ENCODE peak calls at places on chromosomes 4 and X, in seven cellular contexts. C, A, O, F, P, U and Z are unnamed samples.

GRCh38 chrX:112147206-112147605 is 64.6 kb upstream of the TRPC5 start:
- DNase-seq in C (no peak), F (no peak), A (no peak), U (no peak), O (peak; percentile 0), P (no peak), Z (no peak)

GRCh38 chr4:102387552-102388150 is 42.4 kb upstream of the SLC39A8 start:
- DNase-seq in P (no peak), F (no peak), U (no peak), O (no peak), C (no peak), A (no peak), Z (no peak)

GRCh38 chr4:11769425-11769824 is 340.7 kb upstream of the HS3ST1 start:
- DNase-seq in O (no peak), U (no peak), A (no peak), C (no peak), F (no peak), P (no peak), Z (no peak)

GRCh38 chr4:104394409-104394813 is 100.3 kb downstream of the CXXC4 start:
- DNase-seq in F (peak; percentile 71), U (no peak), O (no peak), A (no peak), P (no peak), C (no peak), Z (no peak)

GRCh38 chr4:109424093-109424818 is 9.4 kb upstream of the SEC24B start:
- DNase-seq in U (no peak), C (no peak), F (no peak), P (no peak), A (no peak), O (no peak), Z (no peak)

GRCh38 chrX:10050481-10050880 is 83.3 kb downstream of the CLDN34 start:
- DNase-seq in O (no peak), F (no peak), C (no peak), A (no peak), U (no peak), P (no peak), Z (no peak)

GRCh38 chr4:120839624-120839973 is 82.9 kb downstream of the PRDM5 start:
- DNase-seq in O (no peak), C (no peak), A (no peak), P (no peak), F (no peak), U (no peak), Z (no peak)

GRCh38 chrX:131747173-131747572 is 203.3 kb downstream of the OR13H1 start:
- DNase-seq in O (peak; percentile 92), U (no peak), F (peak; percentile 65), A (peak; percentile 66), P (peak; percentile 89), C (peak; percentile 71), Z (no peak)

GRCh38 chrX:346034-346813 is 27.6 kb upstream of the GTPBP6 start:
- DNase-seq in O (no peak), U (no peak), A (peak; percentile 45), F (no peak), C (no peak), P (no peak), Z (no peak)

GRCh38 chrX:72351606-72352338 is 46.1 kb upstream of the CITED1 start:
- DNase-seq in A (no peak), P (peak; percentile 45), F (no peak), O (peak; percentile 10), C (no peak), U (no peak), Z (no peak)

GRCh38 chr4:169070071-169070894 is 60.2 kb upstream of the CBR4 start:
- DNase-seq in C (no peak), F (peak; percentile 89), P (peak; percentile 88), U (no peak), O (peak; percentile 57), A (no peak), Z (no peak)

GRCh38 chrX:117458243-117458968 is 658.2 kb downstream of the KLHL13 start:
- DNase-seq in P (no peak), F (no peak), C (no peak), A (no peak), O (no peak), U (no peak), Z (no peak)

GRCh38 chr4:86091201-86091600 is 268.7 kb downstream of the MAPK10 start:
- DNase-seq in F (no peak), P (no peak), C (no peak), U (no peak), O (no peak), A (no peak), Z (no peak)

GRCh38 chr4:76199664-76200211 is 13.9 kb downstream of the SCARB2 start:
- DNase-seq in A (no peak), U (peak; percentile 33), O (peak; percentile 38), F (no peak), C (peak; percentile 39), P (no peak), Z (no peak)

GRCh38 chr4:5992171-5993062 is 25.8 kb downstream of the C4orf50 start:
- DNase-seq in U (no peak), A (peak; percentile 38), F (no peak), O (no peak), C (no peak), P (no peak), Z (no peak)

GRCh38 chrX:10240918-10241317 is 84.1 kb downstream of the CLCN4 start:
- DNase-seq in P (peak; percentile 67), U (no peak), C (no peak), A (no peak), F (no peak), O (peak; percentile 69), Z (no peak)

GRCh38 chr4:180926277-180926676 is 1316.9 kb upstream of the TENM3 start:
- DNase-seq in A (no peak), F (no peak), C (no peak), P (no peak), U (no peak), O (no peak), Z (no peak)

GRCh38 chr4:108725457-108725856 is 37.4 kb downstream of the ETNPPL start:
- DNase-seq in A (no peak), P (no peak), F (no peak), U (no peak), C (no peak), O (no peak), Z (no peak)

GRCh38 chr4:3875466-3875865 is 109.3 kb downstream of the ADRA2C start:
- DNase-seq in F (no peak), U (no peak), P (no peak), A (peak; percentile 32), C (no peak), O (no peak), Z (no peak)

GRCh38 chr4:130077275-130077674 is 981.3 kb downstream of the C4orf33 start:
- DNase-seq in C (no peak), U (no peak), A (no peak), P (no peak), F (peak; percentile 81), O (peak; percentile 11), Z (no peak)

GRCh38 chrX:20487227-20487626 is 220.5 kb upstream of the RPS6KA3 start:
- DNase-seq in A (no peak), F (no peak), U (no peak), C (no peak), P (no peak), O (no peak), Z (no peak)

GRCh38 chrX:19156223-19156622 is 34.0 kb upstream of the ADGRG2 start:
- DNase-seq in C (no peak), P (peak; percentile 27), O (no peak), U (no peak), A (no peak), F (no peak), Z (no peak)

GRCh38 chr4:48777739-48778138 is 2.3 kb downstream of the FRYL start:
- DNase-seq in O (no peak), C (no peak), A (no peak), F (no peak), P (no peak), U (no peak), Z (no peak)

GRCh38 chrX:23901805-23902204 is 5.9 kb downstream of the APOO start:
- DNase-seq in O (peak; percentile 88), P (peak; percentile 72), U (no peak), A (no peak), F (peak; percentile 41), C (peak; percentile 67), Z (peak; percentile 4)

GRCh38 chr4:11548529-11549176 is 120.0 kb upstream of the HS3ST1 start:
- DNase-seq in U (no peak), C (no peak), A (no peak), F (no peak), O (no peak), P (no peak), Z (no peak)

GRCh38 chrX:78571849-78572248 is 87.3 kb downstream of the RTL3 start:
- DNase-seq in U (no peak), O (no peak), A (no peak), F (no peak), C (no peak), P (no peak), Z (no peak)

GRCh38 chrX:78555401-78555980 is 103.6 kb downstream of the RTL3 start:
- DNase-seq in O (no peak), U (no peak), C (no peak), F (no peak), A (no peak), P (no peak), Z (no peak)

GRCh38 chr4:43238018-43238417 is 345.5 kb downstream of the GRXCR1 start:
- DNase-seq in F (no peak), A (no peak), P (no peak), U (no peak), O (no peak), C (no peak), Z (no peak)

GRCh38 chr4:188930822-188931221 is 791.6 kb downstream of the TRIML1 start:
- DNase-seq in F (no peak), A (no peak), P (no peak), U (peak; percentile 12), O (peak; percentile 18), C (no peak), Z (no peak)

GRCh38 chr4:3701271-3702083 is 64.7 kb upstream of the ADRA2C start:
- DNase-seq in U (no peak), C (no peak), F (no peak), A (peak; percentile 37), O (no peak), P (no peak), Z (no peak)

GRCh38 chr4:8239226-8239625 is 30.3 kb upstream of the HTRA3 start:
- DNase-seq in U (no peak), P (no peak), C (no peak), A (no peak), O (no peak), F (no peak), Z (no peak)

GRCh38 chr4:109134268-109134667 is 168.2 kb downstream of the COL25A1 start:
- DNase-seq in C (no peak), F (no peak), U (no peak), A (no peak), O (no peak), P (no peak), Z (no peak)

GRCh38 chr4:39587881-39588280 is 50.8 kb downstream of the SMIM14 start:
- DNase-seq in F (no peak), A (no peak), P (no peak), C (no peak), U (no peak), O (peak; percentile 47), Z (no peak)